ENCODE peak calls at places on chromosomes 4 and X, in nine cellular contexts. E, K, V, W, R, O, P, F and C are unnamed samples.

GRCh38 chrX:115233497-115234219 is at the start of gene LRCH2:
- DNase-seq in P (no peak), F (no peak), O (no peak), R (no peak), K (no peak), W (no peak), E (no peak), V (peak), C (peak)

GRCh38 chr4:102575369-102576129 is 74.4 kb downstream of the NFKB1 start:
- DNase-seq in E (no peak), P (no peak), W (no peak), K (no peak), R (no peak), O (peak), V (no peak), F (no peak), C (no peak)

GRCh38 chrX:109797311-109797975 is 64.4 kb upstream of the ACSL4 start:
- DNase-seq in V (no peak), E (no peak), P (no peak), R (no peak), K (no peak), F (no peak), O (peak), W (no peak), C (no peak)

GRCh38 chr4:176236909-176237308 is 32.1 kb downstream of the ASB5 start:
- DNase-seq in K (no peak), R (no peak), F (no peak), W (no peak), P (no peak), E (no peak), V (no peak), O (no peak), C (no peak)

GRCh38 chr4:53055274-53055673 is 193.2 kb downstream of the RASL11B start:
- DNase-seq in E (no peak), R (no peak), K (no peak), P (no peak), F (no peak), V (no peak), O (no peak), W (no peak), C (no peak)

GRCh38 chr4:26055855-26056254 is 141.8 kb downstream of the SMIM20 start:
- DNase-seq in O (no peak), F (no peak), V (no peak), E (no peak), K (no peak), R (no peak), W (no peak), P (no peak), C (no peak)

GRCh38 chr4:114597410-114598115 is 1.0 kb upstream of the UGT8 start:
- DNase-seq in R (no peak), K (no peak), V (no peak), E (peak), P (no peak), F (no peak), O (no peak), W (peak), C (no peak)

GRCh38 chr4:110287130-110287529 is 88.7 kb upstream of the ELOVL6 start:
- DNase-seq in E (no peak), W (no peak), F (peak), K (no peak), V (no peak), R (peak), O (no peak), P (no peak), C (no peak)

GRCh38 chr4:113285512-113285911 is 236.1 kb downstream of the ANK2 start:
- DNase-seq in F (no peak), V (no peak), E (no peak), P (no peak), W (no peak), O (no peak), R (no peak), K (no peak), C (no peak)

GRCh38 chr4:112898357-112899141 is 150.9 kb upstream of the ANK2 start:
- DNase-seq in O (peak), V (no peak), E (no peak), K (no peak), F (no peak), R (no peak), W (no peak), P (no peak), C (no peak)

GRCh38 chrX:63350551-63350950 is 581 bp downstream of the SPIN4 start:
- DNase-seq in O (peak), E (no peak), W (peak), V (no peak), K (no peak), F (peak), R (peak), P (no peak), C (peak)

GRCh38 chr4:139137745-139138144 is 39.3 kb downstream of the ELF2 start:
- DNase-seq in F (no peak), R (no peak), O (no peak), W (no peak), E (no peak), V (no peak), K (no peak), P (no peak), C (no peak)

GRCh38 chr4:4787421-4787820 is 72.0 kb upstream of the MSX1 start:
- DNase-seq in R (no peak), W (no peak), O (no peak), P (no peak), V (no peak), E (no peak), F (no peak), K (no peak), C (no peak)

GRCh38 chr4:99468891-99469290 is 33.7 kb upstream of the ADH7 start:
- DNase-seq in K (no peak), O (no peak), V (no peak), W (no peak), F (no peak), R (no peak), P (no peak), E (no peak), C (no peak)

GRCh38 chr4:145982791-145983190 is 44.2 kb upstream of the ZNF827 start:
- DNase-seq in V (no peak), P (no peak), R (no peak), E (no peak), K (no peak), W (no peak), O (no peak), F (no peak), C (no peak)

GRCh38 chr4:173333658-173334084 is 487 bp downstream of the HMGB2 start:
- DNase-seq in K (no peak), O (peak), V (peak), W (peak), P (peak), R (no peak), E (peak), F (no peak), C (peak)

GRCh38 chr4:144687466-144687865 is 41.5 kb downstream of the HHIP start:
- DNase-seq in V (no peak), K (no peak), O (no peak), R (no peak), E (no peak), F (no peak), W (no peak), P (no peak), C (no peak)

GRCh38 chr4:19739101-19739651 is 512.5 kb upstream of the SLIT2 start:
- DNase-seq in F (no peak), V (no peak), P (no peak), E (no peak), K (no peak), O (no peak), W (no peak), R (peak), C (no peak)

GRCh38 chrX:96004386-96004785 is 680.3 kb upstream of the DIAPH2 start:
- DNase-seq in R (no peak), E (no peak), V (no peak), O (no peak), F (no peak), K (no peak), W (no peak), P (no peak), C (no peak)

GRCh38 chrX:114976321-114976720 is 41.1 kb downstream of the IL13RA2 start:
- DNase-seq in W (no peak), K (no peak), F (no peak), O (no peak), V (no peak), R (no peak), P (no peak), E (no peak), C (no peak)

GRCh38 chrX:21978346-21978745 is 37.8 kb downstream of the SMS start:
- DNase-seq in R (no peak), P (no peak), W (no peak), E (no peak), V (no peak), K (no peak), F (no peak), O (peak), C (no peak)

GRCh38 chr4:169164669-169165415 is 105.9 kb downstream of the SH3RF1 start:
- DNase-seq in O (no peak), E (no peak), F (no peak), R (no peak), P (no peak), W (no peak), K (no peak), V (no peak), C (no peak)

GRCh38 chr4:117085185-117085701 is at the start of gene TRAM1L1:
- DNase-seq in P (peak), O (peak), E (peak), V (peak), R (peak), W (peak), K (no peak), F (no peak), C (peak)

GRCh38 chr4:39346856-39347519 is 19.2 kb downstream of the RFC1 start:
- DNase-seq in R (no peak), E (no peak), V (no peak), K (no peak), W (no peak), F (no peak), P (no peak), O (no peak), C (no peak)

GRCh38 chr4:38867478-38868054 is at the start of gene FAM114A1:
- DNase-seq in K (no peak), P (peak), R (peak), F (no peak), E (peak), W (peak), V (peak), O (peak), C (peak)

GRCh38 chrX:31670245-31670644 is 598.4 kb upstream of the FTHL17 start:
- DNase-seq in R (no peak), W (no peak), V (no peak), O (no peak), K (no peak), E (no peak), P (no peak), F (no peak), C (no peak)

GRCh38 chr4:6018331-6018730 is at the start of gene C4orf50:
- DNase-seq in R (no peak), W (no peak), V (no peak), O (no peak), P (no peak), E (no peak), F (no peak), K (no peak), C (no peak)

GRCh38 chr4:6020633-6021032 is 2.4 kb upstream of the C4orf50 start:
- DNase-seq in W (no peak), O (no peak), F (no peak), R (no peak), P (no peak), V (no peak), E (no peak), K (no peak), C (no peak)

GRCh38 chr4:6017800-6018199 is 431 bp downstream of the C4orf50 start:
- DNase-seq in F (no peak), R (no peak), P (no peak), K (no peak), E (no peak), W (no peak), V (no peak), O (no peak), C (no peak)

GRCh38 chr4:6021831-6022606 is 3.8 kb upstream of the C4orf50 start:
- DNase-seq in P (no peak), V (no peak), E (no peak), W (no peak), O (no peak), K (no peak), R (no peak), F (no peak), C (no peak)

DNA sequence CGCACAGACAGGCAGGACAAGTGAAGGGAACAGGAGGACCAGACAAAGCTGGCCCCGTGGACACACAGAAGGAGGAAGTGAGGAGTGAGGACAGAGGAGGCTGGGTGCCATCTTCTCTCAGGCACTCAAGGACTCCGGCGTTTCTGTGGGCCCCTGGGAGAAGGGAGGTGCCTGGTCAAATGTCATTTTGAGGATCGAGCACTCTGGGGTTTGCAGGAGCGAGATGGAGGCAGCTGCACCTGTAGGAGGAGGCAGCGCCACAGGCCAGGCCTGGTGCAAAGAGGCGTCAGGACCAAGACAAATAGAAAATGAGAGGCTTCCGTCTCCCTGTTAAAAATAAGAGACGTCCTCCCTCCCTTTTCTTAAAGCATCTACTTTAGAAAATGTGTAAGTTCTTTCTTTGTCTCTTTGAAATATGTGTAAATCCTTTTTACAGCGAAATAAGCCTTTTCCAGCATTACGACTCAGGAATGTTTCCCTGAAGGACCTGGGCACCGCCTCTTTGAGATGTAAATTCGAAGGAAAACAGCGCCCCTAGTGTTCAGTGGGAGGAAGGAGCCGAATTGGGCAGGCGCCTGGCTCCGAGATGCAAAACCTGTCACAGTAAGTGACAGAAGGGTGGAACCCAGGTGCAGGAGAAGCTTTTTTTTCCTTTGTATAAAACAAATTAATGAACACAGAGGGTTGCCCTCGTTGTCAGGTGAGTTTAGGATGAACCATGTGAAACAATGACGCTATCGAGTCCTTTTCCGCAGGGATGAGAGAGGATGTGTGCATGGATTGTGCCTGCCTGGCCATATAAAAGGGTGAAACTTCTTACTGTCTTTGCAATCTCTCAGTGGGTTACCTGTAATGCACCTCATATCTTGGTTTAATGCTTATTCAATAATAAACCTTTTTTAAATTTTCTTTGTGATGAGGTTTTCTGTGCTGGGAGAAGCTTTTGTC is 1.4 kb upstream of the C4orf50 start:
- DNase-seq in V (no peak), O (peak), E (peak), R (peak), F (no peak), W (peak), P (no peak), K (no peak), C (no peak)
- TF ChIP-seq EP300 in V (no peak), O (no peak), E (no peak), R (no peak), F (no peak), W (no peak), P (no peak), K (no peak), C (no peak)

GRCh38 chr4:77819836-77820679 is 890 bp upstream of the CNOT6L start:
- DNase-seq in R (peak), E (peak), O (peak), F (peak), V (peak), W (peak), P (peak), K (peak), C (peak)

GRCh38 chr4:77820836-77821561 is 1.8 kb upstream of the CNOT6L start:
- DNase-seq in O (no peak), R (no peak), E (no peak), P (no peak), K (no peak), W (no peak), V (no peak), F (no peak), C (no peak)

GRCh38 chr4:77819409-77819835 is 254 bp upstream of the CNOT6L start:
- DNase-seq in F (no peak), K (no peak), E (no peak), O (no peak), V (no peak), P (no peak), R (no peak), W (no peak), C (no peak)

GRCh38 chr4:77818667-77819408 is at the start of gene CNOT6L:
- DNase-seq in W (peak), V (peak), E (peak), K (peak), R (peak), F (no peak), O (no peak), P (peak), C (peak)

DNA sequence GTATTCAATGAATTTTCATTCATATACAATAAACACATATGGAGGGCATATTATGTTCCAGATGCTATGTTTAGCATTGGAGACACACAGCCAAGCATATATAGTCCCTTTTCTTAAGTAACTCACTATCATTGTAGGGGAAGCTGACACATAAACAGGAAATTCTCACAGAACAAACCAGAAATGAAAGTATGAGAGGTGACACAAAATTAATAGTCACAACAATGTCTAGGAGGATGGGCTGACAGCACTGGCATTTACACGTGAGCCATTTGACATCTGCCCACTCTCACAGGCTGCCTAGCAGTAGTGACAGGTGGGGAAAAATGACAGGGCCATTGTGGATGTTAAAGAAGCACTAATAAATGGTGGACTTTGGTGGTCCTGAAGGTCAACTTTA is 2.6 kb upstream of the CNOT6L start:
- DNase-seq in R (no peak), P (no peak), E (no peak), K (no peak), V (no peak), O (no peak), W (no peak), F (no peak), C (no peak)
- H3K27ac ChIP-seq in R (no peak), P (peak), E (peak), K (peak), V (peak), O (no peak), W (peak), F (no peak), C (peak)

DNA sequence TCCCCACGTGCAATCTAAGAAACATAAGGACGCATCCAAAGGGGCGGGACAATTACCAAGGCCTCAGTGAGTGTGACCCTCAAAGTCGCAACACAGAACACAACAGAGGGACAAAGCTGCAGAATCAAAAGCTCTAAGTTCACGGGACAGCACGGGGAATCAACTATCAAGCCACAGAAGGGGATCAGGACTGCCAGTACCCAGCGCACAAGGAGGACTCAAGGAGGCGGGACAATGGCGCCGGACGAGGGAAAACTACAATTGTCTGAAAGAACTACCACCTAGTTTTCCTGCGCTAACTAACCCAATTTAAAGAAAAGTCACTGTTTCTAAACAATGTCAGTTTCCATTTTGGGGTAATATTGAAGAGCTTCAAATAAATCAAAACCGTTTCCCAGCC is 1.3 kb downstream of the FAM53A start:
- DNase-seq in K (no peak), W (no peak), F (no peak), R (no peak), P (no peak), O (no peak), E (no peak), V (no peak), C (no peak)
- H3K4me3 ChIP-seq in K (peak), W (no peak), F (no peak), R (no peak), P (peak), O (no peak), E (peak), V (no peak), C (no peak)

GRCh38 chrX:11533211-11533651 is 132.5 kb downstream of the ARHGAP6 start:
- DNase-seq in P (no peak), K (no peak), W (no peak), V (no peak), R (peak), E (no peak), O (peak), F (peak), C (no peak)
- TF ChIP-seq EP300 in P (no peak), K (no peak), W (no peak), V (no peak), R (no peak), E (no peak), O (no peak), F (no peak), C (no peak)

GRCh38 chrX:64394874-64395567 is at the start of gene MTMR8:
- DNase-seq in F (peak), O (no peak), V (peak), E (peak), K (peak), W (peak), R (peak), P (peak), C (peak)
- H3K27ac ChIP-seq in F (no peak), O (no peak), V (peak), E (peak), K (peak), W (peak), R (peak), P (no peak), C (peak)

GRCh38 chr4:1166509-1167243 is 5.7 kb downstream of the SPON2 start:
- DNase-seq in E (no peak), V (no peak), O (no peak), R (no peak), P (no peak), W (no peak), K (peak), F (no peak), C (no peak)
- H3K4me3 ChIP-seq in E (peak), V (no peak), O (no peak), R (no peak), P (peak), W (no peak), K (peak), F (peak), C (no peak)